ENCODE peak calls at places on chromosomes 6 and 20, in seven cellular contexts. One of them, this sample, is unnamed.

GRCh38 chr6:84836366-84836765 is 72.0 kb upstream of the TBX18 start:
- DNase-seq in sigmoid colon: no peak
- DNase-seq in K562: no peak
- DNase-seq in transverse colon: no peak
- DNase-seq in stomach: no peak
- DNase-seq in ovary: no peak
- DNase-seq in upper lobe of left lung: no peak
- DNase-seq in this sample: no peak

GRCh38 chr20:38745757-38746156 is 2.5 kb upstream of the ACTR5 start:
- DNase-seq in K562: peak; percentile 31
- DNase-seq in stomach: no peak
- DNase-seq in transverse colon: no peak
- DNase-seq in sigmoid colon: no peak
- DNase-seq in upper lobe of left lung: no peak
- DNase-seq in ovary: no peak
- DNase-seq in this sample: no peak

GRCh38 chr6:164693934-164694333 is 615.5 kb downstream of the C6orf118 start:
- DNase-seq in upper lobe of left lung: no peak
- DNase-seq in transverse colon: no peak
- DNase-seq in stomach: no peak
- DNase-seq in sigmoid colon: no peak
- DNase-seq in ovary: no peak
- DNase-seq in K562: no peak
- DNase-seq in this sample: peak; percentile 5

GRCh38 chr20:24208652-24209051 is 220.1 kb upstream of the GGTLC1 start:
- DNase-seq in ovary: no peak
- DNase-seq in K562: no peak
- DNase-seq in upper lobe of left lung: no peak
- DNase-seq in transverse colon: no peak
- DNase-seq in stomach: no peak
- DNase-seq in sigmoid colon: no peak
- DNase-seq in this sample: no peak

GRCh38 chr20:49276201-49276894 is 1.5 kb downstream of the ZNFX1 start:
- DNase-seq in ovary: no peak
- DNase-seq in transverse colon: peak; percentile 14
- DNase-seq in stomach: no peak
- DNase-seq in sigmoid colon: no peak
- DNase-seq in upper lobe of left lung: peak; percentile 42
- DNase-seq in K562: no peak
- DNase-seq in this sample: no peak

GRCh38 chr20:33568378-33569289 is 78.7 kb downstream of the CBFA2T2 start:
- DNase-seq in stomach: no peak
- DNase-seq in sigmoid colon: no peak
- DNase-seq in ovary: no peak
- DNase-seq in transverse colon: no peak
- DNase-seq in K562: no peak
- DNase-seq in upper lobe of left lung: no peak
- DNase-seq in this sample: peak; percentile 25

GRCh38 chr20:53785320-53785719 is 191.7 kb upstream of the ZNF217 start:
- DNase-seq in stomach: no peak
- DNase-seq in K562: no peak
- DNase-seq in upper lobe of left lung: no peak
- DNase-seq in transverse colon: no peak
- DNase-seq in sigmoid colon: peak; percentile 13
- DNase-seq in ovary: no peak
- DNase-seq in this sample: no peak

GRCh38 chr6:89985744-89986493 is 91.7 kb downstream of the GJA10 start:
- DNase-seq in sigmoid colon: no peak
- DNase-seq in upper lobe of left lung: no peak
- DNase-seq in ovary: no peak
- DNase-seq in transverse colon: no peak
- DNase-seq in stomach: no peak
- DNase-seq in K562: peak; percentile 14
- DNase-seq in this sample: no peak

GRCh38 chr20:60507087-60507684 is 549.0 kb downstream of the CDH26 start:
- DNase-seq in upper lobe of left lung: no peak
- DNase-seq in K562: no peak
- DNase-seq in sigmoid colon: no peak
- DNase-seq in ovary: no peak
- DNase-seq in stomach: no peak
- DNase-seq in transverse colon: no peak
- DNase-seq in this sample: no peak

GRCh38 chr6:64049736-64050135 is 414.1 kb downstream of the PHF3 start:
- DNase-seq in transverse colon: no peak
- DNase-seq in sigmoid colon: no peak
- DNase-seq in upper lobe of left lung: no peak
- DNase-seq in stomach: no peak
- DNase-seq in ovary: no peak
- DNase-seq in K562: no peak
- DNase-seq in this sample: no peak

GRCh38 chr6:82040405-82041221 is 206.9 kb downstream of the IBTK start:
- DNase-seq in K562: no peak
- DNase-seq in transverse colon: no peak
- DNase-seq in stomach: no peak
- DNase-seq in upper lobe of left lung: no peak
- DNase-seq in ovary: peak; percentile 36
- DNase-seq in sigmoid colon: no peak
- DNase-seq in this sample: peak; percentile 50

GRCh38 chr6:121584591-121585369 is 149.3 kb downstream of the GJA1 start:
- DNase-seq in upper lobe of left lung: no peak
- DNase-seq in stomach: no peak
- DNase-seq in sigmoid colon: no peak
- DNase-seq in transverse colon: no peak
- DNase-seq in ovary: no peak
- DNase-seq in K562: no peak
- DNase-seq in this sample: no peak

GRCh38 chr6:158717341-158718328 is 67.8 kb downstream of the SYTL3 start:
- DNase-seq in upper lobe of left lung: no peak
- DNase-seq in sigmoid colon: peak; percentile 22
- DNase-seq in ovary: no peak
- DNase-seq in transverse colon: no peak
- DNase-seq in stomach: no peak
- DNase-seq in K562: no peak
- DNase-seq in this sample: no peak

GRCh38 chr6:41576667-41577066 is 30.5 kb downstream of the FOXP4 start:
- DNase-seq in stomach: no peak
- DNase-seq in ovary: no peak
- DNase-seq in sigmoid colon: no peak
- DNase-seq in upper lobe of left lung: peak; percentile 56
- DNase-seq in transverse colon: no peak
- DNase-seq in K562: no peak
- DNase-seq in this sample: no peak

GRCh38 chr6:118697554-118697953 is 46.2 kb upstream of the CEP85L start:
- DNase-seq in stomach: no peak
- DNase-seq in K562: no peak
- DNase-seq in upper lobe of left lung: no peak
- DNase-seq in ovary: no peak
- DNase-seq in sigmoid colon: no peak
- DNase-seq in transverse colon: no peak
- DNase-seq in this sample: no peak

GRCh38 chr6:156993713-156994112 is 216.5 kb downstream of the ARID1B start:
- DNase-seq in sigmoid colon: no peak
- DNase-seq in K562: no peak
- DNase-seq in upper lobe of left lung: no peak
- DNase-seq in transverse colon: no peak
- DNase-seq in stomach: no peak
- DNase-seq in ovary: no peak
- DNase-seq in this sample: no peak

GRCh38 chr6:136117081-136117480 is 133.0 kb downstream of the MTFR2 start:
- DNase-seq in stomach: no peak
- DNase-seq in sigmoid colon: no peak
- DNase-seq in transverse colon: no peak
- DNase-seq in ovary: no peak
- DNase-seq in upper lobe of left lung: no peak
- DNase-seq in K562: no peak
- DNase-seq in this sample: no peak

GRCh38 chr20:50385733-50386640 is 124.2 kb upstream of the PTPN1 start:
- DNase-seq in K562: peak; percentile 40
- DNase-seq in transverse colon: no peak
- DNase-seq in sigmoid colon: no peak
- DNase-seq in ovary: no peak
- DNase-seq in upper lobe of left lung: peak; percentile 61
- DNase-seq in stomach: no peak
- DNase-seq in this sample: no peak

DNA sequence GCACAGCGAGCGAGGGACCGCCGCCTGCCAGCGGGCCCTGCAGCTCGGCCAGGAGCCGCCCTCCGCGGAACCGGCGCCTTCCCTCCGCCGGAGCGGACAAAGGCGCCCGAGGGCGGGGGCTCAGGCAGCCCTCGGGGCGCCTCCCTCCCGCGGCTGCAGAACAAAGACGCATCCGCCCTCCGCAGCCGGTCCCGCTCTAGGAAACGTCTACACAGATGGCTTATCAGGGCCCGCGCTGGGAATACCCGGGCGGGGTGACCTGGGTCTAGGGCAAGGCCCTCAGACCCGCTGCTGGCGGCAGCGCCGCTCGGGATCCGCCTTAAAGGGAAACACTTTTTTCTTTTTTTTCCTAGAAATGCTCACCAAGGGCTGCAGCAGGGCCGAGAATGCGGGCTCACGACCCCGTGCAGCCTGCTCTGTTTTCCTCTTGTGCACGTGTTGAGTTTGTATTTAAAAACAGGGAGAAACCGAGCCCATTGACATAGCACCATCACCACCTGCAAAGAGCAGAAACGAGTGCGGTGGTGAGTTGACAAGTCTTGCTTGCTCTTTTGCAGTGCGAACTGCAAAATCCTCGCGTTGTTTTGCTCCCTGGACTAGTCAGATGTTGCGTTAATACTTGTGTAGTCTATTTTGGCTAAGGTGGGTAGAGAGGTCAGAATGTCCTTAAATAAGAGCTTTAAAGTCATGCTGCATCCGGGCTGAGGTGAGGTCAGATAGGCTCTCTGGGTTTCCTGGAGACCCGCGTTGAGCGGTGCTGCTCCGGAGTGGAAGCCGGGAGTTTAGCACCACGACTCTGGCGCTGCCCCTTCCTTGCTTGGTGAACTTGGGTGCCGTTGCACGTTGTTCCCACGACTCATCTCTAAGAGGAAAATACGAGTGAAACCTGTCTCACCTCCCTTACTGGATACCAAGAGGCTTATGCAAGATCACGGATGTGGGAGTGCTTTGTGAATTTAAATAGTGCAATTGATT is 1.1 kb upstream of the RPS6KA2 start:
- DNase-seq in K562: peak; percentile 75
- DNase-seq in stomach: peak; percentile 76
- DNase-seq in transverse colon: peak; percentile 69
- DNase-seq in sigmoid colon: peak; percentile 83
- DNase-seq in ovary: peak; percentile 74
- DNase-seq in upper lobe of left lung: peak; percentile 78
- DNase-seq in this sample: no peak
- TF ChIP-seq EP300 in K562: no peak
- TF ChIP-seq EP300 in stomach: no peak
- TF ChIP-seq EP300 in transverse colon: no peak
- TF ChIP-seq EP300 in sigmoid colon: no peak
- TF ChIP-seq EP300 in ovary: no peak
- TF ChIP-seq EP300 in upper lobe of left lung: no peak
- TF ChIP-seq EP300 in this sample: no peak

GRCh38 chr6:32203435-32204267 is 11.2 kb upstream of the GPSM3 start:
- DNase-seq in stomach: no peak
- DNase-seq in transverse colon: no peak
- DNase-seq in ovary: no peak
- DNase-seq in K562: no peak
- DNase-seq in sigmoid colon: no peak
- DNase-seq in upper lobe of left lung: no peak
- DNase-seq in this sample: no peak
- TF ChIP-seq EP300 in stomach: no peak
- TF ChIP-seq EP300 in transverse colon: no peak
- TF ChIP-seq EP300 in ovary: no peak
- TF ChIP-seq EP300 in K562: no peak
- TF ChIP-seq EP300 in sigmoid colon: no peak
- TF ChIP-seq EP300 in upper lobe of left lung: no peak
- TF ChIP-seq EP300 in this sample: no peak

DNA sequence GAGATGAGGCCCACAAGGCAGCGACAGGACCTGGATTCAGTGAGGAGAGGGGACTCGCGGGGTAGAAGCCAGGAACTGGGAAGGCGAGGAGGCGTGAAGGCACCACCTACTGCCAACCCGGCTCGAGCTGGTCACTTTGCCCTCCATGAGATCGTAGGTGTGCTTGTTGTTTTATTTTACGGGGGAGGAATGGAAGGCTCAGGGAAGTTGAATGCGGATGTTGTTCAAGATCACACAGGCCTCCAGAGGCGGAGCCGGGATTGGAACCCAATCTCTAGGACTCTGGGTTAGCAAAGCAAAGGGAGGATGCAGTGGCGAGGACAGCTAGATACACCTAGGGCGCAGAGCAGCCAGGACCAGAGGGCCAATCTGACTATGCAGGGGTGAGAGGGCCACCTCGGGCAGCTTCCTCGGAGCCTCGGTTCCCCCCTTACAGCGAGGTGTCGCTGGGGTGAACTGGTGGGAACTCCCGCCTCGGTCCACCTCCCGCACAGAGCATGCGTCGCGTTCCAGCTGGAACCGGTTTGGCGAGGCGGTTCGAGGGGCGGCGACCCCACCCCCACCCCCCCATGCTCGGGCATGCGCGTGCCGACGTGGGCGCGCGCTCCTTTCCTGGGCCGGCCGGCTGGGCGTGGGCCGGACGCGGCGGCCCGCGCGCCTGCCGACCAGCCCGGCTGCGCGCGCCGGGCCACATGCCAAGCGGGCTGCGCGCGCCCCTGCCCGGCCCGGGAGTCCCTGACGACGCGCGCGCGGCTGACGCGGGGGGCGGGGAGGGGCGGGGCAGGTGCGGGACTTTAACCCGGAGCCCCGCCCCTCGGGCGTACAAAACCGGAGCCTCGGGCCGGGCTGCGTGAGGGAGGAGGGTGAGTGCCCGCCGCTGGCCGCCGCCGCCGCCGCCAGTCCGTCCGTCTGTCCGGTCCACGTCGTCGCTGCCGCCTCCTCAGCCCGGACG is 80.4 kb upstream of the MYL9 start:
- DNase-seq in K562: peak; percentile 95
- DNase-seq in stomach: peak; percentile 96
- DNase-seq in upper lobe of left lung: peak; percentile 94
- DNase-seq in ovary: peak; percentile 93
- DNase-seq in transverse colon: peak; percentile 96
- DNase-seq in sigmoid colon: peak; percentile 96
- DNase-seq in this sample: peak; percentile 93
- TF ChIP-seq EP300 in K562: peak; percentile 30
- TF ChIP-seq EP300 in stomach: no peak
- TF ChIP-seq EP300 in upper lobe of left lung: no peak
- TF ChIP-seq EP300 in ovary: no peak
- TF ChIP-seq EP300 in transverse colon: no peak
- TF ChIP-seq EP300 in sigmoid colon: no peak
- TF ChIP-seq EP300 in this sample: peak; percentile 94

DNA sequence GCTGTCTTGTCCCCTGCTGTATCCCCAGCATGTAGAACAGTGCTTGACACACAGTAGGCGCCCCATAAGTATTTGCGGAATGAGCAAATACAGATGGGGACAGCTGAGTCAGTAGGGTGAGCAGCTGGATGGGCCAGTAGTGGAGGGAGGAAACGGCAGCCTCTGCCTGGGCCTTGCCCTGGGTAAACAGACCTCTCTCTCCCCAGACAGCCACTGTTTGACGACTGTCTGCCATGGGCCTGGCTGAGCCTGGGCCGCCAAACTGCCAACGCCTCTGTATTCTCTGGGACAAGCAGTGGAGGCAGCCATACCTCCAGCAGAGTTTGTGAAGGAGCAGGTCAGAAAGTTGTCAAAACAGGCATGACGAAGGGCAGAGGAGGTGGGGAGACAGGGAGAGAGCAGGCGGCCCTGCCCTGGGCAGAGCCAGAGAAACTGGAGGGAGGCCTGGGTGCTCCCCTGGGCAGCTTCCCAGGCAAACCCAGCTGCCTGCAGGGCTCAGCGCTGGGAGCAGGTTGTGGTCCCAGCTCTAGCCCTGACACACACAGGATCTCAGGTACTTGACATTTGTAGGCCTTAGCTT is 15.2 kb downstream of the HNF4A start:
- DNase-seq in upper lobe of left lung: no peak
- DNase-seq in sigmoid colon: no peak
- DNase-seq in ovary: no peak
- DNase-seq in transverse colon: peak; percentile 74
- DNase-seq in stomach: peak; percentile 69
- DNase-seq in K562: no peak
- DNase-seq in this sample: no peak
- TF ChIP-seq EP300 in upper lobe of left lung: no peak
- TF ChIP-seq EP300 in sigmoid colon: no peak
- TF ChIP-seq EP300 in ovary: no peak
- TF ChIP-seq EP300 in transverse colon: no peak
- TF ChIP-seq EP300 in stomach: no peak
- TF ChIP-seq EP300 in K562: no peak
- TF ChIP-seq EP300 in this sample: no peak